ENCODE peak calls at places on chromosomes 1 and 21, in seven cellular contexts. A, P, F, X, R, C and I are unnamed samples.
A peak's percentile ranks its signal among the peaks of the same experiment; 100 is the strongest.

GRCh38 chr1:56146449-56146848 is 432.9 kb downstream of the PLPP3 start:
- DNase-seq in A (no peak), P (no peak), F (no peak), X (no peak), R (no peak), C (no peak), I (no peak)

GRCh38 chr1:197470330-197470729 is 202.3 kb downstream of the CRB1 start:
- DNase-seq in A (no peak), P (no peak), F (no peak), X (no peak), R (no peak), C (no peak), I (no peak)

GRCh38 chr1:35807614-35808375 is at the start of gene AGO4:
- DNase-seq in A (no peak), P (peak; percentile 81), F (peak; percentile 33), X (peak; percentile 89), R (peak; percentile 20), C (peak; percentile 75), I (no peak)

GRCh38 chr1:102970496-102971078 is 137.7 kb downstream of the COL11A1 start:
- DNase-seq in A (no peak), P (peak; percentile 93), F (peak; percentile 50), X (peak; percentile 46), R (no peak), C (no peak), I (no peak)

GRCh38 chr21:38139380-38140168 is 117.2 kb upstream of the KCNJ15 start:
- DNase-seq in A (no peak), P (no peak), F (peak; percentile 4), X (no peak), R (no peak), C (no peak), I (no peak)

GRCh38 chr21:29318354-29318753 is 19.6 kb downstream of the BACH1 start:
- DNase-seq in A (no peak), P (no peak), F (peak; percentile 91), X (peak; percentile 53), R (no peak), C (no peak), I (no peak)

GRCh38 chr1:223258751-223259177 is 105.2 kb downstream of the SUSD4 start:
- DNase-seq in A (no peak), P (no peak), F (peak; percentile 28), X (no peak), R (no peak), C (peak; percentile 31), I (no peak)

GRCh38 chr1:171251042-171251740 is 2.9 kb downstream of the FMO1 start:
- DNase-seq in A (no peak), P (peak; percentile 72), F (no peak), X (peak; percentile 59), R (no peak), C (peak; percentile 20), I (no peak)

GRCh38 chr1:151832318-151832984 is 849 bp upstream of the RORC start:
- DNase-seq in A (no peak), P (no peak), F (peak; percentile 43), X (no peak), R (no peak), C (peak; percentile 80), I (no peak)

GRCh38 chr1:240526321-240526720 is 85.6 kb downstream of the GREM2 start:
- DNase-seq in A (no peak), P (peak; percentile 21), F (no peak), X (peak; percentile 82), R (no peak), C (no peak), I (no peak)

GRCh38 chr1:186536272-186536905 is 75.5 kb upstream of the PDC start:
- DNase-seq in A (no peak), P (no peak), F (no peak), X (no peak), R (no peak), C (no peak), I (no peak)

GRCh38 chr1:246765521-246765920 is 41.3 kb downstream of the SCCPDH start:
- DNase-seq in A (no peak), P (no peak), F (no peak), X (no peak), R (no peak), C (no peak), I (no peak)

GRCh38 chr1:9886063-9886742 is 23.9 kb downstream of the CTNNBIP1 start:
- DNase-seq in A (no peak), P (no peak), F (no peak), X (no peak), R (no peak), C (no peak), I (no peak)

GRCh38 chr1:26887125-26887524 is 3.0 kb downstream of the GPN2 start:
- DNase-seq in A (no peak), P (peak; percentile 66), F (peak; percentile 16), X (no peak), R (no peak), C (no peak), I (no peak)

GRCh38 chr1:31753623-31754349 is 10.4 kb downstream of the ADGRB2 start:
- DNase-seq in A (no peak), P (no peak), F (peak; percentile 94), X (peak; percentile 72), R (no peak), C (peak; percentile 63), I (no peak)

GRCh38 chr1:23638786-23639241 is 52.8 kb upstream of the RPL11 start:
- DNase-seq in A (no peak), P (no peak), F (peak; percentile 42), X (no peak), R (no peak), C (no peak), I (no peak)

GRCh38 chr1:2885001-2885400 is 83.5 kb upstream of the TTC34 start:
- DNase-seq in A (no peak), P (no peak), F (no peak), X (no peak), R (no peak), C (no peak), I (no peak)

GRCh38 chr1:204150702-204151561 is 912 bp downstream of the ETNK2 start:
- DNase-seq in A (no peak), P (peak; percentile 54), F (no peak), X (peak; percentile 56), R (no peak), C (peak; percentile 41), I (no peak)

GRCh38 chr1:93672069-93672468 is 9.6 kb downstream of the BCAR3 start:
- DNase-seq in A (no peak), P (no peak), F (no peak), X (no peak), R (no peak), C (peak; percentile 91), I (no peak)

GRCh38 chr1:177495878-177496277 is 325.1 kb downstream of the BRINP2 start:
- DNase-seq in A (no peak), P (no peak), F (no peak), X (no peak), R (no peak), C (no peak), I (no peak)

GRCh38 chr1:232038704-232039103 is 412.1 kb downstream of the DISC1 start:
- DNase-seq in A (no peak), P (no peak), F (peak; percentile 54), X (no peak), R (no peak), C (peak; percentile 30), I (no peak)

GRCh38 chr1:64516803-64517568 is 47.1 kb downstream of the CACHD1 start:
- DNase-seq in A (no peak), P (peak; percentile 64), F (no peak), X (no peak), R (no peak), C (no peak), I (no peak)

GRCh38 chr1:16019580-16020277 is 1.9 kb upstream of the HSPB7 start:
- DNase-seq in A (no peak), P (no peak), F (peak; percentile 14), X (no peak), R (no peak), C (peak; percentile 71), I (no peak)

GRCh38 chr21:22083899-22084298 is 1085.7 kb downstream of the NCAM2 start:
- DNase-seq in A (no peak), P (no peak), F (no peak), X (no peak), R (no peak), C (no peak), I (no peak)

GRCh38 chr1:63276625-63277024 is 45.7 kb upstream of the FOXD3 start:
- DNase-seq in A (no peak), P (peak; percentile 37), F (no peak), X (no peak), R (no peak), C (no peak), I (no peak)

GRCh38 chr1:39089811-39090519 is 63.8 kb downstream of the NDUFS5 start:
- DNase-seq in A (no peak), P (no peak), F (no peak), X (no peak), R (no peak), C (peak; percentile 32), I (no peak)

GRCh38 chr1:227793948-227794812 is 21.3 kb upstream of the PRSS38 start:
- DNase-seq in A (no peak), P (peak; percentile 84), F (peak; percentile 81), X (peak; percentile 41), R (no peak), C (peak; percentile 74), I (no peak)

GRCh38 chr1:81433676-81434075 is 367.1 kb upstream of the ADGRL2 start:
- DNase-seq in A (no peak), P (no peak), F (no peak), X (no peak), R (no peak), C (no peak), I (no peak)

GRCh38 chr1:31944205-31945089 is 6.3 kb upstream of the PTP4A2 start:
- DNase-seq in A (peak; percentile 26), P (peak; percentile 98), F (no peak), X (peak; percentile 19), R (peak; percentile 94), C (peak; percentile 96), I (peak; percentile 76)

GRCh38 chr21:37521658-37522057 is 155.1 kb downstream of the DYRK1A start:
- DNase-seq in A (no peak), P (no peak), F (no peak), X (no peak), R (no peak), C (no peak), I (no peak)

GRCh38 chr1:32872189-32872898 is 1.6 kb upstream of the FNDC5 start:
- DNase-seq in A (peak; percentile 54), P (peak; percentile 94), F (peak; percentile 97), X (peak; percentile 79), R (peak; percentile 19), C (peak; percentile 71), I (peak; percentile 38)

GRCh38 chr1:2597441-2598328 is 11.1 kb downstream of the PRXL2B start:
- DNase-seq in A (no peak), P (no peak), F (no peak), X (no peak), R (no peak), C (no peak), I (no peak)

GRCh38 chr1:62530516-62531154 is 66.7 kb upstream of the ANGPTL3 start:
- DNase-seq in A (no peak), P (peak; percentile 86), F (no peak), X (peak; percentile 64), R (no peak), C (peak; percentile 28), I (no peak)

GRCh38 chr1:110159160-110159559 is 8.9 kb downstream of the SLC6A17 start:
- DNase-seq in A (no peak), P (no peak), F (peak; percentile 88), X (no peak), R (no peak), C (no peak), I (no peak)

GRCh38 chr1:81493102-81493864 is 307.5 kb upstream of the ADGRL2 start:
- DNase-seq in A (no peak), P (no peak), F (no peak), X (no peak), R (no peak), C (no peak), I (no peak)

GRCh38 chr1:20143318-20143717 is 4.2 kb downstream of the PLA2G2F start:
- DNase-seq in A (no peak), P (no peak), F (no peak), X (peak; percentile 8), R (no peak), C (no peak), I (no peak)

GRCh38 chr1:52518962-52519361 is 33.9 kb downstream of the TUT4 start:
- DNase-seq in A (no peak), P (no peak), F (no peak), X (no peak), R (no peak), C (no peak), I (no peak)

GRCh38 chr1:245802941-245803665 is 648.3 kb downstream of the KIF26B start:
- DNase-seq in A (no peak), P (no peak), F (no peak), X (no peak), R (no peak), C (no peak), I (no peak)